ENCODE peak calls at places on chromosomes 13 and 19, in ten cellular contexts. C, N, A, T, I, O, F, B, L and D are unnamed samples.
A peak's percentile ranks its signal among the peaks of the same experiment; 100 is the strongest.

GRCh38 chr13:56039992-56040391 is 1100.7 kb upstream of the PRR20A start:
- DNase-seq in C (no peak), N (no peak), A (no peak), T (no peak), I (no peak), O (no peak), F (no peak), B (no peak), L (no peak), D (no peak)

GRCh38 chr13:97261254-97262015 is 39.3 kb downstream of the MBNL2 start:
- DNase-seq in C (no peak), N (no peak), A (no peak), T (no peak), I (peak; percentile 69), O (no peak), F (no peak), B (no peak), L (no peak), D (no peak)

GRCh38 chr13:113919761-113920160 is 54.1 kb downstream of the C13orf46 start:
- DNase-seq in C (no peak), N (no peak), A (no peak), T (no peak), I (no peak), O (no peak), F (no peak), B (peak; percentile 6), L (no peak), D (no peak)

GRCh38 chr19:8639821-8640401 is 9.5 kb downstream of the NFILZ start:
- DNase-seq in C (no peak), N (no peak), A (no peak), T (no peak), I (no peak), O (no peak), F (no peak), B (no peak), L (no peak), D (no peak)

GRCh38 chr19:52724701-52725514 is 9.9 kb downstream of the ZNF611 start:
- DNase-seq in C (no peak), N (no peak), A (no peak), T (no peak), I (no peak), O (no peak), F (no peak), B (no peak), L (no peak), D (no peak)

GRCh38 chr13:47112205-47112896 is 215.5 kb upstream of the HTR2A start:
- DNase-seq in C (no peak), N (no peak), A (no peak), T (no peak), I (no peak), O (no peak), F (no peak), B (no peak), L (no peak), D (no peak)

GRCh38 chr19:1853295-1854031 is 5.2 kb upstream of the REXO1 start:
- DNase-seq in C (peak; percentile 92), N (peak; percentile 90), A (peak; percentile 92), T (no peak), I (peak; percentile 84), O (peak; percentile 76), F (peak; percentile 83), B (peak; percentile 67), L (no peak), D (peak; percentile 87)

GRCh38 chr19:45587873-45588272 is 3.3 kb upstream of the OPA3 start:
- DNase-seq in C (no peak), N (no peak), A (no peak), T (no peak), I (no peak), O (no peak), F (no peak), B (no peak), L (no peak), D (no peak)

GRCh38 chr19:3881272-3882040 is 971 bp downstream of the ATCAY start:
- DNase-seq in C (peak; percentile 12), N (no peak), A (no peak), T (no peak), I (no peak), O (peak; percentile 21), F (no peak), B (no peak), L (peak; percentile 38), D (no peak)

GRCh38 chr19:31066385-31066784 is 282.9 kb downstream of the TSHZ3 start:
- DNase-seq in C (no peak), N (no peak), A (no peak), T (no peak), I (no peak), O (no peak), F (no peak), B (no peak), L (no peak), D (no peak)

GRCh38 chr19:16326401-16327130 is 1.9 kb downstream of the KLF2 start:
- DNase-seq in C (peak; percentile 68), N (peak; percentile 63), A (no peak), T (no peak), I (peak; percentile 70), O (no peak), F (peak; percentile 48), B (no peak), L (no peak), D (peak; percentile 57)

GRCh38 chr19:18483119-18483518 is 38.8 kb downstream of the ELL start:
- DNase-seq in C (no peak), N (no peak), A (no peak), T (no peak), I (no peak), O (no peak), F (no peak), B (no peak), L (no peak), D (no peak)
- H3K27ac ChIP-seq in C (no peak overlapping the region), N (no peak overlapping the region), A (no peak overlapping the region), T (no peak overlapping the region), I (no peak overlapping the region), O (no peak overlapping the region), F (no peak overlapping the region), B (peak overlapping the region; percentile 94), L (no peak overlapping the region), D (no peak overlapping the region)

DNA sequence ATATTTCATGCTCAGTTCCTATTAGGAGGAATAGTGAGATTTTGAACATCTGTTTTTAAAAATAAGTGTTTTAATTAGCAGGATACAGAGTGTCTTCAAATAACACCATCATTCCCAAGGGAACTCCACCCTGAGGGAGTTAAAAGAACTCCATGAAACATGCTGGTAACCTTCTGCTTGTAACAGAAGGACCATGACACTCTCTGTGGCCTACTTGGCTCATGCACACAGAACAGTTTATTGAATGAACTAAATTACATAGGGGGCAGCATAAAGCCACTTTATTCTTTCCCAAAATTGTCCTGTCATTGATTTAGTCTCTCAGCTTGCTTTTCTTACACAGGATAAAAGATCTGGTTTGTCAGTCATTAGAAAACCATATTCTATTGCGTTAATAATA is 809.5 kb upstream of the SLITRK6 start:
- DNase-seq in C (no peak), N (no peak), A (no peak), T (no peak), I (no peak), O (no peak), F (no peak), B (no peak), L (no peak), D (no peak)
- H3K27ac ChIP-seq in C (no peak overlapping the region), N (no peak overlapping the region), A (no peak overlapping the region), T (no peak overlapping the region), I (no peak overlapping the region), O (no peak overlapping the region), F (no peak overlapping the region), B (no peak overlapping the region), L (no peak overlapping the region), D (no peak overlapping the region)

GRCh38 chr19:39140594-39140993 is 15.0 kb downstream of the PAK4 start:
- DNase-seq in C (no peak), N (no peak), A (no peak), T (no peak), I (no peak), O (no peak), F (no peak), B (no peak), L (no peak), D (no peak)

GRCh38 chr19:39140195-39140516 is 14.6 kb downstream of the PAK4 start:
- DNase-seq in C (no peak), N (no peak), A (no peak), T (no peak), I (no peak), O (no peak), F (no peak), B (no peak), L (no peak), D (no peak)

GRCh38 chr19:39141929-39142328 is 16.3 kb downstream of the PAK4 start:
- DNase-seq in C (no peak), N (no peak), A (no peak), T (no peak), I (no peak), O (no peak), F (no peak), B (no peak), L (no peak), D (no peak)

GRCh38 chr19:39138221-39139211 is 12.9 kb downstream of the PAK4 start:
- DNase-seq in C (no peak), N (no peak), A (no peak), T (no peak), I (no peak), O (no peak), F (no peak), B (no peak), L (peak; percentile 56), D (no peak)

GRCh38 chr19:39139305-39140194 is 14.0 kb downstream of the PAK4 start:
- DNase-seq in C (no peak), N (no peak), A (no peak), T (no peak), I (no peak), O (no peak), F (no peak), B (no peak), L (no peak), D (no peak)
- H3K27ac ChIP-seq in C (peak overlapping the region; percentile 14), N (peak overlapping the region; percentile 41), A (no peak overlapping the region), T (no peak overlapping the region), I (no peak overlapping the region), O (no peak overlapping the region), F (no peak overlapping the region), B (no peak overlapping the region), L (no peak overlapping the region), D (no peak overlapping the region)

GRCh38 chr19:50877338-50877737 is 4.1 kb downstream of the KLK2 start:
- DNase-seq in C (no peak), N (no peak), A (no peak), T (no peak), I (no peak), O (no peak), F (no peak), B (no peak), L (no peak), D (no peak)

GRCh38 chr19:50878851-50879250 is 5.6 kb downstream of the KLK2 start:
- DNase-seq in C (no peak), N (no peak), A (no peak), T (no peak), I (no peak), O (no peak), F (no peak), B (no peak), L (no peak), D (no peak)

GRCh38 chr19:50875795-50876422 is 2.7 kb downstream of the KLK2 start:
- DNase-seq in C (no peak), N (no peak), A (no peak), T (no peak), I (no peak), O (no peak), F (no peak), B (no peak), L (no peak), D (no peak)

GRCh38 chr19:50882188-50882587 is 8.9 kb downstream of the KLK2 start:
- DNase-seq in C (no peak), N (no peak), A (no peak), T (no peak), I (no peak), O (no peak), F (no peak), B (no peak), L (no peak), D (no peak)

GRCh38 chr19:50880241-50880640 is 7.0 kb downstream of the KLK2 start:
- DNase-seq in C (no peak), N (no peak), A (no peak), T (no peak), I (no peak), O (no peak), F (no peak), B (no peak), L (no peak), D (no peak)
- H3K27ac ChIP-seq in C (no peak overlapping the region), N (no peak overlapping the region), A (no peak overlapping the region), T (no peak overlapping the region), I (no peak overlapping the region), O (no peak overlapping the region), F (no peak overlapping the region), B (no peak overlapping the region), L (no peak overlapping the region), D (no peak overlapping the region)